ENCODE peak calls at places on chromosome 14, in eight cellular contexts. O is mammary epithelial cell, C is fibroblast of villous mesenchyme, R is fibroblast of lung, Q is cardiac fibroblast, B is uterus, J is HFF-Myc, Z is kidney epithelial cell. V is an unnamed sample.

GRCh38 chr14:96538097-96538496 is 35.9 kb downstream of the PAPOLA start:
- DNase-seq in O (no peak), C (no peak), R (no peak), Q (no peak), B (no peak), J (no peak), Z (no peak), V (no peak)

GRCh38 chr14:33986804-33987203 is 35.9 kb upstream of the EGLN3 start:
- DNase-seq in O (peak), C (peak), R (peak), Q (peak), B (peak), J (peak), Z (peak), V (peak)

GRCh38 chr14:64720190-64720589 is 16.0 kb downstream of the PLEKHG3 start:
- DNase-seq in O (peak), C (peak), R (peak), Q (no peak), B (no peak), J (no peak), Z (peak), V (peak)

GRCh38 chr14:88868558-88869159 is 44.2 kb downstream of the TTC8 start:
- DNase-seq in O (peak), C (no peak), R (peak), Q (peak), B (no peak), J (no peak), Z (no peak), V (no peak)

GRCh38 chr14:34379809-34380147 is 82.3 kb downstream of the SPTSSA start:
- DNase-seq in O (no peak), C (no peak), R (no peak), Q (no peak), B (no peak), J (no peak), Z (no peak), V (no peak)

GRCh38 chr14:20478915-20479314 is 9.7 kb downstream of the PNP start:
- DNase-seq in O (no peak), C (no peak), R (no peak), Q (no peak), B (no peak), J (no peak), Z (no peak), V (no peak)

GRCh38 chr14:90677484-90678045 is 138.7 kb downstream of the TTC7B start:
- DNase-seq in O (peak), C (peak), R (peak), Q (peak), B (no peak), J (no peak), Z (no peak), V (no peak)

GRCh38 chr14:102389261-102389660 is 26.5 kb downstream of the TECPR2 start:
- DNase-seq in O (no peak), C (no peak), R (no peak), Q (no peak), B (no peak), J (no peak), Z (no peak), V (no peak)

GRCh38 chr14:50766338-50766886 is 64.5 kb downstream of the NIN start:
- DNase-seq in O (no peak), C (peak), R (peak), Q (peak), B (no peak), J (no peak), Z (no peak), V (no peak)

GRCh38 chr14:95340201-95340697 is 20.5 kb upstream of the CLMN start:
- DNase-seq in O (no peak), C (no peak), R (no peak), Q (no peak), B (no peak), J (no peak), Z (no peak), V (no peak)

GRCh38 chr14:99522934-99523660 is 41.9 kb downstream of the CCNK start:
- DNase-seq in O (no peak), C (peak), R (peak), Q (no peak), B (no peak), J (no peak), Z (no peak), V (no peak)

GRCh38 chr14:59739794-59740193 is 130.8 kb downstream of the RTN1 start:
- DNase-seq in O (no peak), C (no peak), R (no peak), Q (no peak), B (no peak), J (no peak), Z (no peak), V (no peak)

GRCh38 chr14:49691031-49691430 is 1.9 kb upstream of the KLHDC1 start:
- DNase-seq in O (no peak), C (no peak), R (no peak), Q (no peak), B (no peak), J (no peak), Z (no peak), V (no peak)

GRCh38 chr14:52003324-52003723 is 14.0 kb downstream of the RTRAF start:
- DNase-seq in O (no peak), C (peak), R (peak), Q (peak), B (no peak), J (no peak), Z (no peak), V (no peak)

GRCh38 chr14:69663322-69663686 is 51.9 kb downstream of the SUSD6 start:
- DNase-seq in O (no peak), C (no peak), R (peak), Q (peak), B (peak), J (no peak), Z (no peak), V (no peak)

GRCh38 chr14:101071493-101071891 is 168.0 kb upstream of the RTL1 start:
- DNase-seq in O (no peak), C (no peak), R (no peak), Q (no peak), B (no peak), J (no peak), Z (no peak), V (no peak)

GRCh38 chr14:74934476-74935339 is 11.6 kb upstream of the RPS6KL1 start:
- DNase-seq in O (no peak), C (peak), R (no peak), Q (peak), B (no peak), J (no peak), Z (no peak), V (no peak)

GRCh38 chr14:79424462-79424861 is 786.8 kb downstream of the DIO2 start:
- DNase-seq in O (no peak), C (peak), R (no peak), Q (peak), B (no peak), J (no peak), Z (no peak), V (no peak)

GRCh38 chr14:44403194-44403593 is 103.9 kb downstream of the FSCB start:
- DNase-seq in O (no peak), C (no peak), R (no peak), Q (no peak), B (no peak), J (no peak), Z (no peak), V (no peak)

GRCh38 chr14:91284146-91284790 is 39.8 kb upstream of the GPR68 start:
- DNase-seq in O (peak), C (peak), R (peak), Q (peak), B (peak), J (peak), Z (peak), V (peak)

GRCh38 chr14:65159281-65160062 is 57.2 kb upstream of the MAX start:
- DNase-seq in O (no peak), C (no peak), R (no peak), Q (no peak), B (no peak), J (no peak), Z (no peak), V (no peak)

GRCh38 chr14:22383515-22384166 is 205.4 kb downstream of the DAD1 start:
- DNase-seq in O (no peak), C (no peak), R (no peak), Q (no peak), B (no peak), J (no peak), Z (no peak), V (no peak)

GRCh38 chr14:31677630-31678029 is 116.4 kb downstream of the NUBPL start:
- DNase-seq in O (no peak), C (no peak), R (no peak), Q (no peak), B (no peak), J (no peak), Z (no peak), V (no peak)
- TF ChIP-seq CTCF in O (no peak), C (no peak), R (no peak), Q (no peak), B (no peak), J (no peak), Z (no peak), V (no peak)

DNA sequence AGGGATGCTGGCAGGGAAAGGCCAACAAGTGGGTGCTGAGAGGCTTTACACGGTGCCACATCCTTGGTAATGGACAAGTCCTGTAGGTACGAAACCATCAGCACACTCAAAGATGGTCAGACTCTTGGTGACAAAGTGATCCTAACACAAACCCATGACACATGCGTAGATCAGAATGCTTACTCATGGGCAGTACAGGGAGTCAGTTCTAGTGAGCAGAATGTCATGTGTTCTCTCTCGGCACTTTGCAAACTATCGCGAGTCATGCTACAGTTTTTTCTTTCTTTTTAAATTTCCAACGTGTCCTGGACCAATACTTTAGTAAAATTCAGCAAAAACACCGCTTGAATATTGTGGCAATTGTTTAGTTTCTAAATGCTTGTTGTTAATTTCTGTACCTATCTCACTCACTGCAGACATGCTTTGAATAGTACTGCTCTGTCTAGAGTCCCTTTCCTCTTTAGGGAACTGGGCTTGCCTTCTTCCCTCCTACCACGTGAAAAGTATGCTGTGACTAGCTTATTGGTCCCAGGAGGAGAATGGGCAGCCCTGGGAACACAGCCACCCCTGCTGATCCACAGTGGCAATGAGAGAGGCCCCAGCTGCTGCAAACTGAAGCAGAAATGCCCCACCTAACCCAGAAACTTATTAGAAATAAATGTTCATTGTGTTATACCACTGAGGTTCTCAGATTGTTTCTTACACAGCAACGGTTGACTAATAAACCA is 62.4 kb downstream of the UBR7 start:
- DNase-seq in O (peak), C (peak), R (peak), Q (peak), B (no peak), J (no peak), Z (peak), V (no peak)
- H3K4me3 ChIP-seq in O (no peak), C (no peak), R (no peak), Q (no peak), B (no peak), J (no peak), Z (no peak), V (no peak)

GRCh38 chr14:104195361-104195760 is 57.0 kb downstream of the KIF26A start:
- DNase-seq in O (no peak), C (no peak), R (no peak), Q (no peak), B (no peak), J (no peak), Z (no peak), V (no peak)

GRCh38 chr14:104194716-104195115 is 56.3 kb downstream of the KIF26A start:
- DNase-seq in O (no peak), C (no peak), R (no peak), Q (no peak), B (no peak), J (no peak), Z (no peak), V (no peak)

GRCh38 chr14:104195854-104196253 is 57.5 kb downstream of the KIF26A start:
- DNase-seq in O (no peak), C (no peak), R (no peak), Q (no peak), B (no peak), J (no peak), Z (no peak), V (no peak)

GRCh38 chr14:104197449-104198247 is 59.3 kb downstream of the KIF26A start:
- DNase-seq in O (no peak), C (no peak), R (no peak), Q (no peak), B (no peak), J (no peak), Z (no peak), V (no peak)

DNA sequence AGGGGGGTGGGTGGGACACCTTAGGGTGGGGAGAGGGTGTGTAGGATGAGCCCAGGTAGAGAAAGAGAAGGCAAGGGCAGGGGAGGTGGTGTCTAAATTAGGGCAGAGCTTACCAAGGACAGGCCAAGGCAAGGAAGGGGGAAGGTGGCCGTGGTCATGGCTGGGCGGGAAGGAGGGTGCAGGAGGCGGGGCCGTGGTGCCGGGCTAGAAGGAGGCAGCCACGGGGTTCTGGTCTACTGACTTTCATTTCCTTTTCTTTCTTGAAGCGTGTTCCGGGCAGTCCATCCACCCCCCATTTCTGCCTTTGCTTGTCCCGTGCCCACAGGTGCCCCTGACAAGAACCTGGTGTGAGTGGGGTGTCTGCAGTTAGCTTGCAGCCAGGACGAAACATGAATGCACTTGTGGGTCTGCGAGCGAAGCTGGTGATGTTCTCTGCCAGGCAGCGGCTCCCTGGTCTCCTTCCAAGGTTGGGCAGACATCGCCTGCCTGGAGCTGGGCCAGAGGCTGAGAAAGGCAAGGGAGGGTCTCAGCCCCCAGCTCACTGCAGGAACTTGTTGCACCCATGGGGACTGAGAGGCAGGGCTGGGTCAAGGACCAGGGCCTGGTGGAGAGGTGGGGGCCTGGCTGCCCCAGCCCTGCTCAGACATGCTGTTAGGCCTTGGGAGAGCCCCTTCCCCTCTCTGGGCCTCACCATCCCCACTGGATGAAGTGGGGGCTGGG is 58.2 kb downstream of the KIF26A start:
- DNase-seq in O (no peak), C (no peak), R (no peak), Q (no peak), B (no peak), J (no peak), Z (no peak), V (no peak)
- TF ChIP-seq CTCF in O (no peak), C (no peak), R (no peak), Q (no peak), B (no peak), J (no peak), Z (no peak), V (no peak)

GRCh38 chr14:61430066-61430757 is 108.8 kb downstream of the PRKCH start:
- DNase-seq in O (no peak), C (no peak), R (no peak), Q (no peak), B (no peak), J (no peak), Z (no peak), V (no peak)

GRCh38 chr14:61426048-61426447 is 104.7 kb downstream of the PRKCH start:
- DNase-seq in O (peak), C (no peak), R (no peak), Q (no peak), B (no peak), J (no peak), Z (no peak), V (no peak)

GRCh38 chr14:61433169-61433568 is 111.8 kb downstream of the PRKCH start:
- DNase-seq in O (no peak), C (no peak), R (no peak), Q (no peak), B (no peak), J (no peak), Z (no peak), V (no peak)

GRCh38 chr14:61429316-61429715 is 107.9 kb downstream of the PRKCH start:
- DNase-seq in O (no peak), C (no peak), R (no peak), Q (no peak), B (no peak), J (no peak), Z (no peak), V (no peak)

DNA sequence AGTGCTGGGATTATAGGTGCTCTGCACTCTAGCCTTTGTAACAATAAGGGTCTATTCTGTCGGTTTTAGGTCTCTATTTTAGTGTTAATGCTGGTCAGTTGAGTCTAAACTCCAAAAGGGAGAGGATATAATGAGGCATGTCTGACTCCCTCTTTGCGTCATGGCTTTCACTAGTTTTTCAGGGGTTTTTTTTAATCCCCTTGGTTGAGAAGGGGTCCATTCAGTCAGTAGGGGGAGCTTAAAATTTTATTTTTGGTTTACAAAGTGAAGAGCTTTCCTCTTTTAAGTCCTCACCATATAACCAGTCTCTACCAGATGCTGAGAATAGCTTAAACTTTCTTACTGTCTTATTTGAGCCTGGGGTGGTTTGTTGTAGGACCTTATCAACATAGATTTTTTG is 106.9 kb downstream of the PRKCH start:
- DNase-seq in O (no peak), C (no peak), R (no peak), Q (no peak), B (no peak), J (no peak), Z (no peak), V (no peak)
- H3K4me3 ChIP-seq in O (no peak), C (no peak), R (no peak), Q (no peak), B (no peak), J (no peak), Z (no peak), V (no peak)

GRCh38 chr14:72553161-72553560 is 340.7 kb downstream of the DPF3 start:
- DNase-seq in O (no peak), C (no peak), R (peak), Q (peak), B (no peak), J (no peak), Z (no peak), V (no peak)

GRCh38 chr14:72554401-72554800 is 339.5 kb downstream of the DPF3 start:
- DNase-seq in O (no peak), C (no peak), R (no peak), Q (no peak), B (no peak), J (no peak), Z (no peak), V (no peak)

GRCh38 chr14:72553656-72554055 is 340.2 kb downstream of the DPF3 start:
- DNase-seq in O (no peak), C (no peak), R (no peak), Q (peak), B (no peak), J (no peak), Z (no peak), V (no peak)

GRCh38 chr14:72555609-72556000 is 338.3 kb downstream of the DPF3 start:
- DNase-seq in O (no peak), C (no peak), R (no peak), Q (no peak), B (no peak), J (no peak), Z (no peak), V (no peak)

GRCh38 chr14:72554994-72555608 is 338.8 kb downstream of the DPF3 start:
- DNase-seq in O (no peak), C (no peak), R (no peak), Q (no peak), B (no peak), J (no peak), Z (no peak), V (no peak)
- TF ChIP-seq CTCF in O (no peak), C (peak), R (no peak), Q (no peak), B (no peak), J (peak), Z (no peak), V (no peak)

GRCh38 chr14:76812093-76812421 is 625 bp downstream of the ANGEL1 start:
- DNase-seq in O (peak), C (no peak), R (no peak), Q (no peak), B (no peak), J (no peak), Z (no peak), V (no peak)

GRCh38 chr14:76810525-76810924 is 2.2 kb downstream of the ANGEL1 start:
- DNase-seq in O (no peak), C (peak), R (no peak), Q (no peak), B (no peak), J (no peak), Z (no peak), V (no peak)

GRCh38 chr14:76810953-76811400 is 1.7 kb downstream of the ANGEL1 start:
- DNase-seq in O (peak), C (peak), R (peak), Q (peak), B (no peak), J (no peak), Z (no peak), V (no peak)

GRCh38 chr14:76811561-76811960 is 1.1 kb downstream of the ANGEL1 start:
- DNase-seq in O (peak), C (peak), R (peak), Q (no peak), B (no peak), J (no peak), Z (no peak), V (no peak)

GRCh38 chr14:76812422-76813383 is at the start of gene ANGEL1:
- DNase-seq in O (peak), C (peak), R (peak), Q (peak), B (peak), J (peak), Z (peak), V (peak)
- H3K4me3 ChIP-seq in O (peak), C (peak), R (peak), Q (peak), B (peak), J (peak), Z (peak), V (peak)

GRCh38 chr14:61607570-61608244 is 87.6 kb upstream of the HIF1A start:
- DNase-seq in O (no peak), C (no peak), R (no peak), Q (no peak), B (no peak), J (no peak), Z (no peak), V (no peak)
- TF ChIP-seq CTCF in O (no peak), C (no peak), R (no peak), Q (peak), B (no peak), J (no peak), Z (no peak), V (no peak)